ENCODE peak calls at places on chromosomes 5 and 9, in five cellular contexts. G, Q, O, B and R are unnamed samples.

GRCh38 chr9:108813951-108814601 is 41.7 kb downstream of the ACTL7B start:
- DNase-seq in G (no peak), Q (no peak), O (no peak), B (no peak), R (no peak)

GRCh38 chr9:92147030-92147853 is 32.0 kb upstream of the SPTLC1 start:
- DNase-seq in G (peak), Q (no peak), O (no peak), B (no peak), R (peak)

GRCh38 chr9:14768561-14769234 is 46.2 kb upstream of the CER1 start:
- DNase-seq in G (no peak), Q (no peak), O (no peak), B (no peak), R (no peak)

GRCh38 chr9:15837079-15837679 is 284.3 kb downstream of the CCDC171 start:
- DNase-seq in G (no peak), Q (no peak), O (no peak), B (no peak), R (no peak)

GRCh38 chr9:18463991-18464390 is 10.0 kb upstream of the ADAMTSL1 start:
- DNase-seq in G (no peak), Q (no peak), O (no peak), B (no peak), R (no peak)

GRCh38 chr5:30343707-30344106 is 849.8 kb upstream of the CDH6 start:
- DNase-seq in G (no peak), Q (no peak), O (no peak), B (no peak), R (no peak)

GRCh38 chr5:55829956-55830355 is 21.2 kb upstream of the IL31RA start:
- DNase-seq in G (no peak), Q (no peak), O (no peak), B (no peak), R (no peak)

GRCh38 chr9:20884985-20885593 is 146.4 kb downstream of the HACD4 start:
- DNase-seq in G (peak), Q (peak), O (peak), B (no peak), R (peak)